ENCODE peak calls at places on chromosome 4, in seven cellular contexts. I is A549, D is esophagus squamous epithelium, V is ovary, A is body of pancreas, R is right lobe of liver, X is HepG2. M is an unnamed sample.
A peak's percentile ranks its signal among the peaks of the same experiment; 100 is the strongest.

GRCh38 chr4:26298198-26298950 is 22.4 kb upstream of the RBPJ start:
- DNase-seq in I (no peak), D (no peak), V (no peak), A (no peak), R (no peak), X (no peak), M (no peak)

GRCh38 chr4:1972414-1972813 is 36.4 kb downstream of the NELFA start:
- DNase-seq in I (no peak), D (no peak), V (no peak), A (no peak), R (no peak), X (no peak), M (no peak)

GRCh38 chr4:98469776-98470175 is 188.6 kb downstream of the TSPAN5 start:
- DNase-seq in I (no peak), D (no peak), V (no peak), A (no peak), R (no peak), X (no peak), M (no peak)

GRCh38 chr4:88690355-88690754 is 7.3 kb downstream of the NAP1L5 start:
- DNase-seq in I (no peak), D (no peak), V (no peak), A (peak; percentile 4), R (no peak), X (no peak), M (no peak)

GRCh38 chr4:37568494-37568893 is 117.7 kb downstream of the RELL1 start:
- DNase-seq in I (no peak), D (no peak), V (no peak), A (no peak), R (no peak), X (no peak), M (no peak)

GRCh38 chr4:7014815-7015214 is 28.4 kb upstream of the TADA2B start:
- DNase-seq in I (no peak), D (no peak), V (no peak), A (no peak), R (peak; percentile 92), X (no peak), M (no peak)

GRCh38 chr4:146795721-146796120 is 149.9 kb downstream of the TTC29 start:
- DNase-seq in I (no peak), D (no peak), V (no peak), A (no peak), R (no peak), X (no peak), M (no peak)

GRCh38 chr4:27178066-27178465 is 317.4 kb downstream of the STIM2 start:
- DNase-seq in I (no peak), D (no peak), V (peak; percentile 20), A (no peak), R (no peak), X (no peak), M (no peak)

GRCh38 chr4:25180524-25181131 is 20.4 kb upstream of the SEPSECS start:
- DNase-seq in I (no peak), D (no peak), V (no peak), A (peak; percentile 56), R (no peak), X (peak; percentile 56), M (no peak)

GRCh38 chr4:41102360-41103092 is 111.8 kb downstream of the APBB2 start:
- DNase-seq in I (no peak), D (no peak), V (no peak), A (no peak), R (no peak), X (no peak), M (no peak)

GRCh38 chr4:30875659-30876269 is 155.6 kb downstream of the PCDH7 start:
- DNase-seq in I (no peak), D (no peak), V (no peak), A (no peak), R (no peak), X (no peak), M (no peak)

GRCh38 chr4:27692098-27692679 is 831.5 kb downstream of the STIM2 start:
- DNase-seq in I (no peak), D (no peak), V (no peak), A (peak; percentile 13), R (no peak), X (peak; percentile 28), M (no peak)

GRCh38 chr4:53015681-53016080 is 153.6 kb downstream of the RASL11B start:
- DNase-seq in I (no peak), D (no peak), V (peak; percentile 66), A (peak; percentile 33), R (no peak), X (peak; percentile 66), M (no peak)

GRCh38 chr4:186068581-186069402 is at the start of gene TLR3:
- DNase-seq in I (no peak), D (no peak), V (no peak), A (peak; percentile 27), R (no peak), X (no peak), M (no peak)

GRCh38 chr4:54998991-54999390 is 126.4 kb downstream of the KDR start:
- DNase-seq in I (no peak), D (no peak), V (no peak), A (no peak), R (no peak), X (no peak), M (no peak)

GRCh38 chr4:8261851-8262535 is 7.6 kb upstream of the HTRA3 start:
- DNase-seq in I (no peak), D (no peak), V (peak; percentile 31), A (no peak), R (no peak), X (no peak), M (no peak)

GRCh38 chr4:176406736-176407135 is 87.0 kb downstream of the SPCS3 start:
- DNase-seq in I (no peak), D (no peak), V (no peak), A (no peak), R (no peak), X (no peak), M (no peak)

GRCh38 chr4:159444668-159445067 is 341.8 kb downstream of the RAPGEF2 start:
- DNase-seq in I (no peak), D (no peak), V (no peak), A (no peak), R (no peak), X (no peak), M (no peak)

GRCh38 chr4:168794881-168795280 is 215.2 kb downstream of the CBR4 start:
- DNase-seq in I (no peak), D (no peak), V (no peak), A (peak; percentile 24), R (no peak), X (no peak), M (no peak)

GRCh38 chr4:184439386-184439785 is 35.0 kb downstream of the IRF2 start:
- DNase-seq in I (no peak), D (no peak), V (no peak), A (no peak), R (no peak), X (no peak), M (no peak)

GRCh38 chr4:184440593-184441358 is 33.6 kb downstream of the IRF2 start:
- DNase-seq in I (no peak), D (no peak), V (no peak), A (no peak), R (no peak), X (peak; percentile 30), M (no peak)

GRCh38 chr4:184439856-184440592 is 34.3 kb downstream of the IRF2 start:
- DNase-seq in I (no peak), D (no peak), V (no peak), A (peak; percentile 51), R (no peak), X (peak; percentile 79), M (no peak)

GRCh38 chr4:184443318-184443717 is 31.0 kb downstream of the IRF2 start:
- DNase-seq in I (no peak), D (no peak), V (no peak), A (no peak), R (no peak), X (no peak), M (no peak)

DNA sequence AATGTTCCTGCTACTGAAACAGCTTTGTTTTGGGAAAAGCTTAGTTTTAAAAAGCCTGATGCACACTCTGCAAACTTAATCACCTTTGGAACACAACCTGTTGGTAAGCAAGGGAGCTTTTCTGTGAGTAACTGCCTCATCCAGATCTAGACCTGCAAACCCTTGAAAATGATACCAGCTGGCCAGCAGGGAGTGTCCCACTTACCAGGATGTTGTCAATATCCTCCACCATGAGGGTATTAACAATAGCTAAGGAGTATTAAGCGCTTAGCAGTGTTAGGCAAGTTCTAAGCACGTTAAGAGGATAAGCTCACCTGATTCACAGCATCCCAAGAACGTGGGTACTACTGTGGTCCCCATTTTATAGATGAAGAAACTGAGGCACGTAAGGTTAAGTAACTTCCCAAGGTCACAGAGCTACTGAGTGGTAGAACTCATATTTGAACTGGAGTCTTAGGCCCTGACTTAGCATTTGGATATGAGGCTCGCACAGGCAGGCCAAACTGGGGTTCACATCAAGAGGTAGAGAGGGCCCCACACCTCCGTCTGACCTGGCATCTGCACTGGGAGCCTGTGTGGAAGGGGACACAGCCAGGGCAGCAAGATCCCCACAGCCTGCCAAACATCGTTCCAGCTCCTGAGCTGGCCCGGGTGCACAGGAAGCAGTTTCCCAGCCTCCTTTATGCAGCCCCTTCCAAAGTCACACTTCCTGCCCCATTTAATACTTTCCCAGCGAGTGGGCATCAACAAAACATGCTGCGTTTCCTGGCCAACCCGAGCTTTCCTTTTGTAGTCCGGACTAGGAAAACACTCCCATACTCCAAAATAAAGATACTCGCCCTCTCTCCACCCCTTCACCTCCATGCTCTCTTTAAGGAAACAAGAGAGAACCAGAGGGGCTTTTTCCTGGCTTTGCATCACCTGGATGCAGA is 32.6 kb downstream of the IRF2 start:
- DNase-seq in I (no peak), D (no peak), V (no peak), A (no peak), R (no peak), X (no peak), M (no peak)
- H3K4me1 ChIP-seq in I (no peaks in the 10 kb centered on the region), D (peaks cover 81% of the 10 kb centered on the region), V (peaks cover 23% of the 10 kb centered on the region), A (peaks cover 32% of the 10 kb centered on the region), R (peaks cover 4% of the 10 kb centered on the region), X (peaks cover 60% of the 10 kb centered on the region), M (peaks cover 9% of the 10 kb centered on the region)

GRCh38 chr4:76723373-76723772 is 174.6 kb downstream of the SOWAHB start:
- DNase-seq in I (no peak), D (no peak), V (no peak), A (no peak), R (no peak), X (no peak), M (no peak)
- TF ChIP-seq POLR2A in I (no peak), D (no peak), V (no peak), A (no peak), R (no peak), X (no peak), M (no peak)

GRCh38 chr4:71830-72229 is 18.7 kb downstream of the ZNF595 start:
- DNase-seq in I (no peak), D (no peak), V (no peak), A (no peak), R (no peak), X (no peak), M (no peak)
- H3K9me3 ChIP-seq in I (peaks cover 53% of the 10 kb centered on the region), D (peaks cover 84% of the 10 kb centered on the region), V (no peaks in the 10 kb centered on the region), A (no peaks in the 10 kb centered on the region), R (peaks cover 60% of the 10 kb centered on the region), X (peaks cover 76% of the 10 kb centered on the region), M (peaks cover 84% of the 10 kb centered on the region)

GRCh38 chr4:151169900-151170299 is 70.5 kb downstream of the RPS3A start:
- DNase-seq in I (no peak), D (no peak), V (no peak), A (no peak), R (no peak), X (no peak), M (no peak)
- H3K4me1 ChIP-seq in I (peaks cover 10% of the 10 kb centered on the region), D (peaks cover 54% of the 10 kb centered on the region), V (peaks cover 27% of the 10 kb centered on the region), A (no peaks in the 10 kb centered on the region), R (no peaks in the 10 kb centered on the region), X (peaks cover 8% of the 10 kb centered on the region), M (peaks cover 13% of the 10 kb centered on the region)